ENCODE peak calls at places on chromosomes 12 and 14, in five cellular contexts. One of them, this sample, is unnamed.
A peak's percentile ranks its signal among the peaks of the same experiment; 100 is the strongest.

GRCh38 chr12:30613119-30613830 is 82.4 kb downstream of the IPO8 start:
- DNase-seq in IMR-90: peak; percentile 58
- DNase-seq in fibroblast of lung: peak; percentile 76
- DNase-seq in GM23248: peak; percentile 14
- DNase-seq in DND-41: no peak
- DNase-seq in this sample: no peak

GRCh38 chr14:71720978-71721624 is 211.1 kb upstream of the RGS6 start:
- DNase-seq in IMR-90: peak; percentile 85
- DNase-seq in GM23248: peak; percentile 87
- DNase-seq in DND-41: peak; percentile 49
- DNase-seq in fibroblast of lung: peak; percentile 83
- DNase-seq in this sample: no peak

GRCh38 chr14:61710853-61711817 is 15.8 kb downstream of the HIF1A start:
- DNase-seq in IMR-90: no peak
- DNase-seq in fibroblast of lung: no peak
- DNase-seq in GM23248: peak; percentile 39
- DNase-seq in DND-41: no peak
- DNase-seq in this sample: no peak

GRCh38 chr14:78530078-78530477 is 359.9 kb downstream of the NRXN3 start:
- DNase-seq in fibroblast of lung: no peak
- DNase-seq in IMR-90: no peak
- DNase-seq in DND-41: peak; percentile 62
- DNase-seq in GM23248: peak; percentile 41
- DNase-seq in this sample: peak; percentile 9

GRCh38 chr14:23580948-23581281 is 2.3 kb upstream of the JPH4 start:
- DNase-seq in GM23248: no peak
- DNase-seq in IMR-90: no peak
- DNase-seq in DND-41: no peak
- DNase-seq in fibroblast of lung: no peak
- DNase-seq in this sample: no peak

GRCh38 chr14:50260511-50260910 is 29.1 kb upstream of the SOS2 start:
- DNase-seq in GM23248: peak; percentile 65
- DNase-seq in fibroblast of lung: peak; percentile 72
- DNase-seq in IMR-90: peak; percentile 52
- DNase-seq in DND-41: no peak
- DNase-seq in this sample: peak; percentile 24

GRCh38 chr14:28831126-28831525 is 64.5 kb downstream of the FOXG1 start:
- DNase-seq in IMR-90: no peak
- DNase-seq in DND-41: no peak
- DNase-seq in fibroblast of lung: no peak
- DNase-seq in GM23248: no peak
- DNase-seq in this sample: no peak

GRCh38 chr14:95143813-95144620 is 13.3 kb downstream of the DICER1 start:
- DNase-seq in fibroblast of lung: peak; percentile 57
- DNase-seq in GM23248: peak; percentile 39
- DNase-seq in IMR-90: peak; percentile 29
- DNase-seq in DND-41: no peak
- DNase-seq in this sample: peak; percentile 7

GRCh38 chr14:72801381-72801812 is 92.5 kb downstream of the DPF3 start:
- DNase-seq in GM23248: peak; percentile 95
- DNase-seq in DND-41: no peak
- DNase-seq in IMR-90: peak; percentile 99
- DNase-seq in fibroblast of lung: peak; percentile 82
- DNase-seq in this sample: no peak

GRCh38 chr14:51730094-51730493 is 78.4 kb downstream of the FRMD6 start:
- DNase-seq in fibroblast of lung: no peak
- DNase-seq in GM23248: peak; percentile 16
- DNase-seq in IMR-90: no peak
- DNase-seq in DND-41: no peak
- DNase-seq in this sample: no peak

GRCh38 chr12:110531741-110532333 is 29.7 kb downstream of the RAD9B start:
- DNase-seq in GM23248: peak; percentile 70
- DNase-seq in fibroblast of lung: peak; percentile 68
- DNase-seq in DND-41: no peak
- DNase-seq in IMR-90: peak; percentile 53
- DNase-seq in this sample: peak; percentile 30

GRCh38 chr12:125137776-125138344 is 72.6 kb downstream of the AACS start:
- DNase-seq in IMR-90: no peak
- DNase-seq in fibroblast of lung: no peak
- DNase-seq in DND-41: no peak
- DNase-seq in GM23248: no peak
- DNase-seq in this sample: no peak

GRCh38 chr14:69261761-69262331 is 1.9 kb downstream of the GALNT16 start:
- DNase-seq in GM23248: peak; percentile 55
- DNase-seq in DND-41: no peak
- DNase-seq in fibroblast of lung: no peak
- DNase-seq in IMR-90: peak; percentile 15
- DNase-seq in this sample: no peak

GRCh38 chr14:99713972-99714371 is 29.9 kb downstream of the CYP46A1 start:
- DNase-seq in GM23248: no peak
- DNase-seq in fibroblast of lung: no peak
- DNase-seq in IMR-90: no peak
- DNase-seq in DND-41: no peak
- DNase-seq in this sample: no peak

GRCh38 chr14:51093371-51094281 is 1.3 kb downstream of the TRIM9 start:
- DNase-seq in fibroblast of lung: peak; percentile 3
- DNase-seq in GM23248: no peak
- DNase-seq in DND-41: peak; percentile 21
- DNase-seq in IMR-90: no peak
- DNase-seq in this sample: no peak

GRCh38 chr12:4910502-4911315 is 1.0 kb downstream of the KCNA1 start:
- DNase-seq in fibroblast of lung: peak; percentile 5
- DNase-seq in IMR-90: no peak
- DNase-seq in DND-41: no peak
- DNase-seq in GM23248: peak; percentile 26
- DNase-seq in this sample: peak; percentile 14

GRCh38 chr12:79001404-79001803 is 136.8 kb downstream of the SYT1 start:
- DNase-seq in GM23248: no peak
- DNase-seq in DND-41: no peak
- DNase-seq in IMR-90: no peak
- DNase-seq in fibroblast of lung: no peak
- DNase-seq in this sample: no peak

GRCh38 chr12:1527789-1528188 is 66.6 kb downstream of the FBXL14 start:
- DNase-seq in DND-41: no peak
- DNase-seq in IMR-90: peak; percentile 92
- DNase-seq in fibroblast of lung: peak; percentile 51
- DNase-seq in GM23248: peak; percentile 98
- DNase-seq in this sample: no peak

GRCh38 chr12:47577213-47577612 is 128.6 kb downstream of the RPAP3 start:
- DNase-seq in GM23248: peak; percentile 5
- DNase-seq in IMR-90: no peak
- DNase-seq in fibroblast of lung: no peak
- DNase-seq in DND-41: no peak
- DNase-seq in this sample: no peak

GRCh38 chr14:50560929-50561280 is 960 bp downstream of the ATL1 start:
- DNase-seq in fibroblast of lung: peak; percentile 69
- DNase-seq in GM23248: peak; percentile 89
- DNase-seq in DND-41: peak; percentile 66
- DNase-seq in IMR-90: peak; percentile 71
- DNase-seq in this sample: no peak

GRCh38 chr12:49043856-49044258 is 16.7 kb downstream of the KMT2D start:
- DNase-seq in GM23248: peak; percentile 67
- DNase-seq in fibroblast of lung: peak; percentile 39
- DNase-seq in DND-41: peak; percentile 76
- DNase-seq in IMR-90: peak; percentile 40
- DNase-seq in this sample: peak; percentile 58

GRCh38 chr12:33825442-33825841 is 196.9 kb upstream of the ALG10 start:
- DNase-seq in GM23248: no peak
- DNase-seq in fibroblast of lung: no peak
- DNase-seq in IMR-90: no peak
- DNase-seq in DND-41: no peak
- DNase-seq in this sample: no peak

GRCh38 chr12:124445826-124446225 is 121.6 kb downstream of the NCOR2 start:
- DNase-seq in GM23248: no peak
- DNase-seq in fibroblast of lung: no peak
- DNase-seq in DND-41: no peak
- DNase-seq in IMR-90: no peak
- DNase-seq in this sample: no peak

GRCh38 chr12:12613334-12613733 is 1.7 kb downstream of the CREBL2 start:
- DNase-seq in IMR-90: no peak
- DNase-seq in fibroblast of lung: no peak
- DNase-seq in GM23248: peak; percentile 16
- DNase-seq in DND-41: no peak
- DNase-seq in this sample: no peak

GRCh38 chr12:4977104-4977503 is 66.6 kb upstream of the KCNA5 start:
- DNase-seq in fibroblast of lung: no peak
- DNase-seq in GM23248: no peak
- DNase-seq in IMR-90: no peak
- DNase-seq in DND-41: no peak
- DNase-seq in this sample: no peak

GRCh38 chr14:90903101-90903500 is 86.9 kb upstream of the TTC7B start:
- DNase-seq in fibroblast of lung: peak; percentile 73
- DNase-seq in DND-41: peak; percentile 66
- DNase-seq in GM23248: peak; percentile 72
- DNase-seq in IMR-90: peak; percentile 53
- DNase-seq in this sample: peak; percentile 49

GRCh38 chr12:98401427-98401826 is 114.0 kb upstream of the TMPO start:
- DNase-seq in IMR-90: no peak
- DNase-seq in GM23248: no peak
- DNase-seq in fibroblast of lung: no peak
- DNase-seq in DND-41: no peak
- DNase-seq in this sample: no peak

GRCh38 chr12:50203691-50204090 is 36.5 kb upstream of the CERS5 start:
- DNase-seq in fibroblast of lung: no peak
- DNase-seq in IMR-90: no peak
- DNase-seq in GM23248: no peak
- DNase-seq in DND-41: no peak
- DNase-seq in this sample: no peak

GRCh38 chr12:45234134-45234865 is 18.4 kb downstream of the ANO6 start:
- DNase-seq in IMR-90: peak; percentile 98
- DNase-seq in fibroblast of lung: peak; percentile 96
- DNase-seq in GM23248: peak; percentile 95
- DNase-seq in DND-41: no peak
- DNase-seq in this sample: no peak

GRCh38 chr12:45232771-45233372 is 17.0 kb downstream of the ANO6 start:
- DNase-seq in DND-41: no peak
- DNase-seq in IMR-90: peak; percentile 98
- DNase-seq in fibroblast of lung: peak; percentile 92
- DNase-seq in GM23248: peak; percentile 99
- DNase-seq in this sample: no peak

GRCh38 chr12:45232146-45232731 is 16.3 kb downstream of the ANO6 start:
- DNase-seq in IMR-90: peak; percentile 25
- DNase-seq in GM23248: peak; percentile 23
- DNase-seq in fibroblast of lung: no peak
- DNase-seq in DND-41: no peak
- DNase-seq in this sample: no peak

GRCh38 chr12:45235087-45236025 is 19.5 kb downstream of the ANO6 start:
- DNase-seq in IMR-90: peak; percentile 69
- DNase-seq in GM23248: peak; percentile 71
- DNase-seq in DND-41: no peak
- DNase-seq in fibroblast of lung: peak; percentile 32
- DNase-seq in this sample: no peak

GRCh38 chr12:45231515-45232145 is 15.7 kb downstream of the ANO6 start:
- DNase-seq in DND-41: no peak
- DNase-seq in GM23248: peak; percentile 82
- DNase-seq in fibroblast of lung: peak; percentile 87
- DNase-seq in IMR-90: peak; percentile 85
- DNase-seq in this sample: no peak
- H3K9ac ChIP-seq in DND-41: no peak overlapping the region
- H3K9ac ChIP-seq in GM23248: peak overlapping the region; percentile 39
- H3K9ac ChIP-seq in fibroblast of lung: no peak overlapping the region
- H3K9ac ChIP-seq in IMR-90: no peak overlapping the region
- H3K9ac ChIP-seq in this sample: no peak overlapping the region

GRCh38 chr12:89783321-89784060 is 74.9 kb upstream of the ATP2B1 start:
- DNase-seq in IMR-90: peak; percentile 67
- DNase-seq in DND-41: no peak
- DNase-seq in fibroblast of lung: peak; percentile 76
- DNase-seq in GM23248: peak; percentile 78
- DNase-seq in this sample: no peak
- H2AFZ ChIP-seq in IMR-90: peak overlapping the region; percentile 80
- H2AFZ ChIP-seq in DND-41: no peak overlapping the region
- H2AFZ ChIP-seq in fibroblast of lung: peak overlapping the region; percentile 43
- H2AFZ ChIP-seq in GM23248: peak overlapping the region; percentile 30
- H2AFZ ChIP-seq in this sample: no peak overlapping the region

GRCh38 chr12:76020281-76020680 is 11.3 kb downstream of the PHLDA1 start:
- DNase-seq in DND-41: peak; percentile 82
- DNase-seq in GM23248: peak; percentile 89
- DNase-seq in fibroblast of lung: peak; percentile 73
- DNase-seq in IMR-90: peak; percentile 80
- DNase-seq in this sample: no peak

GRCh38 chr12:76018111-76018510 is 13.5 kb downstream of the PHLDA1 start:
- DNase-seq in DND-41: no peak
- DNase-seq in GM23248: peak; percentile 33
- DNase-seq in IMR-90: peak; percentile 61
- DNase-seq in fibroblast of lung: peak; percentile 76
- DNase-seq in this sample: no peak

GRCh38 chr12:76018672-76019071 is 12.9 kb downstream of the PHLDA1 start:
- DNase-seq in IMR-90: no peak
- DNase-seq in fibroblast of lung: no peak
- DNase-seq in DND-41: no peak
- DNase-seq in GM23248: no peak
- DNase-seq in this sample: no peak

GRCh38 chr12:76023069-76023690 is 8.4 kb downstream of the PHLDA1 start:
- DNase-seq in DND-41: no peak
- DNase-seq in fibroblast of lung: peak; percentile 50
- DNase-seq in IMR-90: no peak
- DNase-seq in GM23248: no peak
- DNase-seq in this sample: no peak

DNA sequence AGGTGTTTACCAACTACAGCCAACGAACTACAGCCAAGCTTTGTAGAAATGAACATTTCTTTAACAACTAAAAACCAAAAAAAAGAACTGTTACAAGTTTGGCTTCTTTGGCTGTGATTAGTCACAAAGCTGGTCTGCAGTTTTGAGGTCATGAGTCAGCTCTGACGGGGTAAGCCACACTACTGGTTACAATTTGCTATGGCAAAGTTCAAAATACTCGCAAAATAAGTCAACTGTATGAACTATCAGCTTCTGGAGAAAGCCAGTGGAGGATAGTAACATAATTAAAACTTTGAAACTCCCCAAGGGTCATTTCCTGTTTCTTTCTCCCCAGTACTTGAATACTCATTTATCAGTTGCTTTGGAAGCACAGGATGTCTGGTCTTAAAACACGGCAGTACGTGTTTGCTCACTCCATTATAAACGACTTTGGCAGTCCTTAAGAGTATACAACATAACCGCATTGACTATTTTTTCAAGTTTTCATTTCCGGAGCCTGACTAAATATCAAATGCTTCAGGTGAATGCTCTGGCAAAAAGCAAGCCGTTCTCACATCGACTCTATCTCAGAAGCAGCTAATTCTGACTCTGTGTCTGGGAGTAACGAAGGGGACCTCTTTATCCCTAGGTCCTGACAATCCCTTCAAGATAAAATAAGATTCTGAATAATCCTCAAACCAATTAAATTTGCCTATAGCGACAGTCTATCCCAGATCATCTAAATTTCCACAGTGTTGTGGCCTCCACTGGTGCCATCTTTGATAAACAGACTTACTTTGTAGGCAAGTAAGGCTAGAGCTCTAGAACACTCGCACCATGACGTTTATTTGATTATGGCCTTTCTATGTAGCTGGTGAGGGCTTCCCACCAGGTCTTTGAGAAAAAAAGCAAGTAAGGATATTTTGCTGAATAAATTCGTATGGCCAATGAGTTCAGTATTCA is 10.6 kb downstream of the PHLDA1 start:
- DNase-seq in DND-41: peak; percentile 58
- DNase-seq in fibroblast of lung: peak; percentile 99
- DNase-seq in GM23248: peak; percentile 97
- DNase-seq in IMR-90: peak; percentile 99
- DNase-seq in this sample: no peak
- H3K9ac ChIP-seq in DND-41: peak overlapping the region; percentile 55
- H3K9ac ChIP-seq in fibroblast of lung: peak overlapping the region; percentile 21
- H3K9ac ChIP-seq in GM23248: peak overlapping the region; percentile 82
- H3K9ac ChIP-seq in IMR-90: peak overlapping the region; percentile 87
- H3K9ac ChIP-seq in this sample: no peak overlapping the region

GRCh38 chr12:57752668-57753000 is 524 bp upstream of the CDK4 start:
- DNase-seq in GM23248: no peak
- DNase-seq in DND-41: no peak
- DNase-seq in IMR-90: no peak
- DNase-seq in fibroblast of lung: no peak
- DNase-seq in this sample: no peak
- H2AFZ ChIP-seq in GM23248: peak overlapping the region; percentile 58
- H2AFZ ChIP-seq in DND-41: peak overlapping the region; percentile 54
- H2AFZ ChIP-seq in IMR-90: peak overlapping the region; percentile 91
- H2AFZ ChIP-seq in fibroblast of lung: peak overlapping the region; percentile 68
- H2AFZ ChIP-seq in this sample: peak overlapping the region; percentile 66

This sample was measured in MM.1S.